ENCODE peak calls at places on chromosomes 16 and 17, in seven cellular contexts. H is activated effector memory CD4-positive, alpha-beta T cell treated with anti-CD3 and anti-CD28 coated beads, Interleukin-2, amount 50 U/mL, for 16 hours; N is cardiac muscle cell; Z is posterior cingulate gyrus; Y is PC-9; O is activated T-cell treated with anti-CD3 and anti-CD28 coated beads, Interleukin-2, amount 50 U/mL, for 72 hours; J is NCI-H1105 treated with DMSO at 0.1 percent for 48 hours. W is an unnamed sample.
A peak's percentile ranks its signal among the peaks of the same experiment; 100 is the strongest.

GRCh38 chr17:376936-377863 is 24.6 kb upstream of the RPH3AL start:
- DNase-seq in H (no peak), N (no peak), Z (no peak), Y (no peak), O (no peak), J (no peak), W (no peak)

GRCh38 chr16:14286381-14287230 is 215.5 kb downstream of the MRTFB start:
- DNase-seq in H (peak; percentile 79), N (no peak), Z (no peak), Y (no peak), O (no peak), J (no peak), W (no peak)

GRCh38 chr16:46896314-46896968 is 12.3 kb downstream of the GPT2 start:
- DNase-seq in H (no peak), N (peak; percentile 63), Z (no peak), Y (no peak), O (no peak), J (no peak), W (peak; percentile 37)

GRCh38 chr17:45225051-45225700 is 3.5 kb downstream of the FMNL1 start:
- DNase-seq in H (peak; percentile 83), N (no peak), Z (no peak), Y (no peak), O (peak; percentile 70), J (no peak), W (no peak)

GRCh38 chr17:68384941-68385340 is 72.4 kb downstream of the WIPI1 start:
- DNase-seq in H (no peak), N (no peak), Z (no peak), Y (no peak), O (no peak), J (no peak), W (no peak)

GRCh38 chr17:66570353-66571195 is 264.3 kb upstream of the CACNG5 start:
- DNase-seq in H (no peak), N (no peak), Z (no peak), Y (peak; percentile 61), O (no peak), J (no peak), W (no peak)

GRCh38 chr16:66370786-66371684 is 4.5 kb downstream of the CDH5 start:
- DNase-seq in H (no peak), N (no peak), Z (no peak), Y (no peak), O (no peak), J (no peak), W (no peak)

GRCh38 chr17:1608676-1609075 is 20.0 kb downstream of the SLC43A2 start:
- DNase-seq in H (no peak), N (no peak), Z (no peak), Y (no peak), O (no peak), J (no peak), W (no peak)

GRCh38 chr16:75025766-75026165 is 26.9 kb downstream of the ZNRF1 start:
- DNase-seq in H (no peak), N (peak; percentile 47), Z (no peak), Y (no peak), O (no peak), J (no peak), W (peak; percentile 34)

GRCh38 chr17:72386619-72387237 is 265.9 kb downstream of the SOX9 start:
- DNase-seq in H (no peak), N (no peak), Z (no peak), Y (no peak), O (no peak), J (peak; percentile 80), W (no peak)

GRCh38 chr17:81599719-81600486 is 37.0 kb downstream of the NPLOC4 start:
- DNase-seq in H (no peak), N (no peak), Z (no peak), Y (no peak), O (no peak), J (no peak), W (no peak)

GRCh38 chr16:23072084-23072599 is 77.1 kb downstream of the USP31 start:
- DNase-seq in H (no peak), N (peak; percentile 82), Z (no peak), Y (no peak), O (no peak), J (no peak), W (peak; percentile 71)

GRCh38 chr17:68675723-68676122 is 74.6 kb upstream of the FAM20A start:
- DNase-seq in H (no peak), N (no peak), Z (no peak), Y (no peak), O (no peak), J (no peak), W (no peak)

GRCh38 chr16:78932395-78932794 is 668.1 kb downstream of the MAF start:
- DNase-seq in H (no peak), N (no peak), Z (no peak), Y (no peak), O (no peak), J (no peak), W (no peak)

GRCh38 chr17:37661372-37662014 is 18.2 kb upstream of the DDX52 start:
- DNase-seq in H (no peak), N (no peak), Z (no peak), Y (no peak), O (no peak), J (no peak), W (no peak)

GRCh38 chr17:39281806-39282205 is 56.1 kb upstream of the STAC2 start:
- DNase-seq in H (no peak), N (peak; percentile 26), Z (no peak), Y (no peak), O (no peak), J (no peak), W (no peak)

GRCh38 chr17:28716740-28717577 is 709 bp downstream of the RAB34 start:
- DNase-seq in H (peak; percentile 74), N (peak; percentile 54), Z (no peak), Y (no peak), O (peak; percentile 22), J (no peak), W (no peak)

GRCh38 chr16:86470964-86471363 is 39.4 kb upstream of the FOXF1 start:
- DNase-seq in H (no peak), N (no peak), Z (no peak), Y (no peak), O (no peak), J (no peak), W (no peak)

GRCh38 chr17:40947929-40948328 is 10.5 kb upstream of the KRT23 start:
- DNase-seq in H (no peak), N (no peak), Z (no peak), Y (no peak), O (no peak), J (no peak), W (no peak)

GRCh38 chr17:40341808-40342574 is 22.5 kb downstream of the GJD3 start:
- DNase-seq in H (peak; percentile 71), N (peak; percentile 86), Z (peak; percentile 63), Y (peak; percentile 51), O (peak; percentile 35), J (peak; percentile 33), W (peak; percentile 93)

GRCh38 chr16:57906385-57907316 is 64.3 kb downstream of the CNGB1 start:
- DNase-seq in H (no peak), N (no peak), Z (no peak), Y (no peak), O (peak; percentile 27), J (no peak), W (no peak)

GRCh38 chr17:22202702-22203101 is 510.4 kb downstream of the KCNJ18 start:
- DNase-seq in H (no peak), N (no peak), Z (no peak), Y (no peak), O (no peak), J (no peak), W (no peak)

GRCh38 chr16:69031877-69032301 is 73.6 kb upstream of the HAS3 start:
- DNase-seq in H (no peak), N (no peak), Z (no peak), Y (peak; percentile 67), O (no peak), J (no peak), W (no peak)

GRCh38 chr16:55513616-55514015 is 4.7 kb downstream of the LPCAT2 start:
- DNase-seq in H (no peak), N (no peak), Z (no peak), Y (no peak), O (no peak), J (no peak), W (no peak)

GRCh38 chr16:73735018-73735417 is 561.6 kb upstream of the PSMD7 start:
- DNase-seq in H (no peak), N (peak; percentile 44), Z (no peak), Y (peak; percentile 38), O (peak; percentile 11), J (no peak), W (no peak)

GRCh38 chr17:42039794-42040763 is 10.3 kb downstream of the C17orf113 start:
- DNase-seq in H (no peak), N (peak; percentile 22), Z (no peak), Y (no peak), O (no peak), J (no peak), W (no peak)

GRCh38 chr16:53080345-53081031 is 25.7 kb downstream of the CHD9 start:
- DNase-seq in H (no peak), N (peak; percentile 90), Z (no peak), Y (no peak), O (no peak), J (no peak), W (peak; percentile 78)

GRCh38 chr17:81427446-81428120 is 32.3 kb downstream of the BAHCC1 start:
- DNase-seq in H (no peak), N (no peak), Z (peak; percentile 55), Y (no peak), O (no peak), J (peak; percentile 91), W (peak; percentile 73)

GRCh38 chr17:31211352-31212012 is 85.6 kb downstream of the OMG start:
- DNase-seq in H (no peak), N (no peak), Z (no peak), Y (no peak), O (no peak), J (no peak), W (no peak)

GRCh38 chr17:74295625-74296547 is 21.9 kb downstream of the DNAI2 start:
- DNase-seq in H (no peak), N (peak; percentile 31), Z (no peak), Y (no peak), O (no peak), J (no peak), W (no peak)

GRCh38 chr16:4463522-4464163 is 10.8 kb downstream of the NMRAL1 start:
- DNase-seq in H (no peak), N (no peak), Z (no peak), Y (no peak), O (no peak), J (no peak), W (no peak)

GRCh38 chr17:62617894-62618472 is 9.5 kb upstream of the MRC2 start:
- DNase-seq in H (no peak), N (peak; percentile 52), Z (no peak), Y (no peak), O (no peak), J (no peak), W (no peak)

GRCh38 chr16:58196898-58197313 is 1.0 kb downstream of the CSNK2A2 start:
- DNase-seq in H (no peak), N (peak; percentile 46), Z (no peak), Y (no peak), O (peak; percentile 5), J (no peak), W (peak; percentile 30)

GRCh38 chr17:3826191-3826590 is 19.9 kb downstream of the NCBP3 start:
- DNase-seq in H (no peak), N (no peak), Z (no peak), Y (no peak), O (no peak), J (no peak), W (no peak)